ENCODE peak calls at places on chromosomes 2 and 18, in six cellular contexts. One of them, this sample, is unnamed.

GRCh38 chr2:157257312-157258252 is at the start of gene GALNT5:
- DNase-seq in NCI-H2029 treated with DMSO at 0.1 percent for 48 hours: no peak
- DNase-seq in ovary: no peak
- DNase-seq in stimulated activated CD4-positive, alpha-beta T cell treated with anti-CD3 and anti-CD28 coated beads, Interleukin-2, amount 100 ng/mL, for 24 hours: no peak
- DNase-seq in left ventricle myocardium inferior: no peak
- DNase-seq in lower lobe of right lung: no peak
- DNase-seq in this sample: no peak

GRCh38 chr2:10935953-10936942 is 24.5 kb downstream of the KCNF1 start:
- DNase-seq in NCI-H2029 treated with DMSO at 0.1 percent for 48 hours: no peak
- DNase-seq in ovary: no peak
- DNase-seq in stimulated activated CD4-positive, alpha-beta T cell treated with anti-CD3 and anti-CD28 coated beads, Interleukin-2, amount 100 ng/mL, for 24 hours: no peak
- DNase-seq in left ventricle myocardium inferior: no peak
- DNase-seq in lower lobe of right lung: no peak
- DNase-seq in this sample: no peak

GRCh38 chr2:187148059-187148714 is 299.2 kb upstream of the ZSWIM2 start:
- DNase-seq in NCI-H2029 treated with DMSO at 0.1 percent for 48 hours: no peak
- DNase-seq in ovary: no peak
- DNase-seq in stimulated activated CD4-positive, alpha-beta T cell treated with anti-CD3 and anti-CD28 coated beads, Interleukin-2, amount 100 ng/mL, for 24 hours: no peak
- DNase-seq in left ventricle myocardium inferior: no peak
- DNase-seq in lower lobe of right lung: no peak
- DNase-seq in this sample: no peak

GRCh38 chr18:24584777-24585176 is 124.3 kb downstream of the HRH4 start:
- DNase-seq in NCI-H2029 treated with DMSO at 0.1 percent for 48 hours: no peak
- DNase-seq in ovary: no peak
- DNase-seq in stimulated activated CD4-positive, alpha-beta T cell treated with anti-CD3 and anti-CD28 coated beads, Interleukin-2, amount 100 ng/mL, for 24 hours: no peak
- DNase-seq in left ventricle myocardium inferior: no peak
- DNase-seq in lower lobe of right lung: no peak
- DNase-seq in this sample: no peak

GRCh38 chr18:62282188-62282629 is 42.9 kb upstream of the TNFRSF11A start:
- DNase-seq in NCI-H2029 treated with DMSO at 0.1 percent for 48 hours: no peak
- DNase-seq in ovary: no peak
- DNase-seq in stimulated activated CD4-positive, alpha-beta T cell treated with anti-CD3 and anti-CD28 coated beads, Interleukin-2, amount 100 ng/mL, for 24 hours: no peak
- DNase-seq in left ventricle myocardium inferior: no peak
- DNase-seq in lower lobe of right lung: no peak
- DNase-seq in this sample: no peak

GRCh38 chr2:148930046-148930775 is 55.2 kb downstream of the KIF5C start:
- DNase-seq in NCI-H2029 treated with DMSO at 0.1 percent for 48 hours: no peak
- DNase-seq in ovary: no peak
- DNase-seq in stimulated activated CD4-positive, alpha-beta T cell treated with anti-CD3 and anti-CD28 coated beads, Interleukin-2, amount 100 ng/mL, for 24 hours: no peak
- DNase-seq in left ventricle myocardium inferior: no peak
- DNase-seq in lower lobe of right lung: no peak
- DNase-seq in this sample: no peak

GRCh38 chr2:69208023-69208595 is 178.9 kb downstream of the GFPT1 start:
- DNase-seq in NCI-H2029 treated with DMSO at 0.1 percent for 48 hours: no peak
- DNase-seq in ovary: no peak
- DNase-seq in stimulated activated CD4-positive, alpha-beta T cell treated with anti-CD3 and anti-CD28 coated beads, Interleukin-2, amount 100 ng/mL, for 24 hours: no peak
- DNase-seq in left ventricle myocardium inferior: no peak
- DNase-seq in lower lobe of right lung: no peak
- DNase-seq in this sample: no peak

GRCh38 chr18:58529714-58530354 is 99.1 kb downstream of the ALPK2 start:
- DNase-seq in NCI-H2029 treated with DMSO at 0.1 percent for 48 hours: no peak
- DNase-seq in ovary: no peak
- DNase-seq in stimulated activated CD4-positive, alpha-beta T cell treated with anti-CD3 and anti-CD28 coated beads, Interleukin-2, amount 100 ng/mL, for 24 hours: peak
- DNase-seq in left ventricle myocardium inferior: peak
- DNase-seq in lower lobe of right lung: peak
- DNase-seq in this sample: peak

GRCh38 chr2:169073211-169073971 is 4.0 kb downstream of the DHRS9 start:
- DNase-seq in NCI-H2029 treated with DMSO at 0.1 percent for 48 hours: no peak
- DNase-seq in ovary: no peak
- DNase-seq in stimulated activated CD4-positive, alpha-beta T cell treated with anti-CD3 and anti-CD28 coated beads, Interleukin-2, amount 100 ng/mL, for 24 hours: no peak
- DNase-seq in left ventricle myocardium inferior: no peak
- DNase-seq in lower lobe of right lung: no peak
- DNase-seq in this sample: no peak

GRCh38 chr2:1791670-1792069 is 47.4 kb upstream of the PXDN start:
- DNase-seq in NCI-H2029 treated with DMSO at 0.1 percent for 48 hours: no peak
- DNase-seq in ovary: no peak
- DNase-seq in stimulated activated CD4-positive, alpha-beta T cell treated with anti-CD3 and anti-CD28 coated beads, Interleukin-2, amount 100 ng/mL, for 24 hours: no peak
- DNase-seq in left ventricle myocardium inferior: no peak
- DNase-seq in lower lobe of right lung: no peak
- DNase-seq in this sample: no peak

GRCh38 chr2:195251221-195251620 is 405.8 kb upstream of the SLC39A10 start:
- DNase-seq in NCI-H2029 treated with DMSO at 0.1 percent for 48 hours: no peak
- DNase-seq in ovary: no peak
- DNase-seq in stimulated activated CD4-positive, alpha-beta T cell treated with anti-CD3 and anti-CD28 coated beads, Interleukin-2, amount 100 ng/mL, for 24 hours: no peak
- DNase-seq in left ventricle myocardium inferior: no peak
- DNase-seq in lower lobe of right lung: no peak
- DNase-seq in this sample: no peak

GRCh38 chr2:1421731-1422130 is 8.5 kb downstream of the TPO start:
- DNase-seq in NCI-H2029 treated with DMSO at 0.1 percent for 48 hours: no peak
- DNase-seq in ovary: no peak
- DNase-seq in stimulated activated CD4-positive, alpha-beta T cell treated with anti-CD3 and anti-CD28 coated beads, Interleukin-2, amount 100 ng/mL, for 24 hours: no peak
- DNase-seq in left ventricle myocardium inferior: no peak
- DNase-seq in lower lobe of right lung: no peak
- DNase-seq in this sample: no peak

GRCh38 chr2:102418421-102418961 is 4.5 kb upstream of the IL18RAP start:
- DNase-seq in NCI-H2029 treated with DMSO at 0.1 percent for 48 hours: no peak
- DNase-seq in ovary: no peak
- DNase-seq in stimulated activated CD4-positive, alpha-beta T cell treated with anti-CD3 and anti-CD28 coated beads, Interleukin-2, amount 100 ng/mL, for 24 hours: no peak
- DNase-seq in left ventricle myocardium inferior: no peak
- DNase-seq in lower lobe of right lung: no peak
- DNase-seq in this sample: no peak

GRCh38 chr18:67265464-67266245 is 250.9 kb downstream of the DSEL start:
- DNase-seq in NCI-H2029 treated with DMSO at 0.1 percent for 48 hours: no peak
- DNase-seq in ovary: no peak
- DNase-seq in stimulated activated CD4-positive, alpha-beta T cell treated with anti-CD3 and anti-CD28 coated beads, Interleukin-2, amount 100 ng/mL, for 24 hours: no peak
- DNase-seq in left ventricle myocardium inferior: no peak
- DNase-seq in lower lobe of right lung: no peak
- DNase-seq in this sample: no peak

GRCh38 chr2:173989160-173989885 is 24.1 kb upstream of the SP3 start:
- DNase-seq in NCI-H2029 treated with DMSO at 0.1 percent for 48 hours: no peak
- DNase-seq in ovary: no peak
- DNase-seq in stimulated activated CD4-positive, alpha-beta T cell treated with anti-CD3 and anti-CD28 coated beads, Interleukin-2, amount 100 ng/mL, for 24 hours: no peak
- DNase-seq in left ventricle myocardium inferior: no peak
- DNase-seq in lower lobe of right lung: no peak
- DNase-seq in this sample: no peak

GRCh38 chr18:48724455-48724854 is 185.6 kb downstream of the CTIF start:
- DNase-seq in NCI-H2029 treated with DMSO at 0.1 percent for 48 hours: no peak
- DNase-seq in ovary: no peak
- DNase-seq in stimulated activated CD4-positive, alpha-beta T cell treated with anti-CD3 and anti-CD28 coated beads, Interleukin-2, amount 100 ng/mL, for 24 hours: no peak
- DNase-seq in left ventricle myocardium inferior: no peak
- DNase-seq in lower lobe of right lung: peak
- DNase-seq in this sample: no peak

GRCh38 chr2:43798300-43798699 is 24.5 kb downstream of the DYNC2LI1 start:
- DNase-seq in NCI-H2029 treated with DMSO at 0.1 percent for 48 hours: no peak
- DNase-seq in ovary: no peak
- DNase-seq in stimulated activated CD4-positive, alpha-beta T cell treated with anti-CD3 and anti-CD28 coated beads, Interleukin-2, amount 100 ng/mL, for 24 hours: no peak
- DNase-seq in left ventricle myocardium inferior: no peak
- DNase-seq in lower lobe of right lung: no peak
- DNase-seq in this sample: no peak

GRCh38 chr2:109724533-109725460 is 69.3 kb upstream of the RGPD5 start:
- DNase-seq in NCI-H2029 treated with DMSO at 0.1 percent for 48 hours: no peak
- DNase-seq in ovary: no peak
- DNase-seq in stimulated activated CD4-positive, alpha-beta T cell treated with anti-CD3 and anti-CD28 coated beads, Interleukin-2, amount 100 ng/mL, for 24 hours: no peak
- DNase-seq in left ventricle myocardium inferior: no peak
- DNase-seq in lower lobe of right lung: no peak
- DNase-seq in this sample: no peak

GRCh38 chr2:170652637-170653417 is 62.3 kb upstream of the SP5 start:
- DNase-seq in NCI-H2029 treated with DMSO at 0.1 percent for 48 hours: no peak
- DNase-seq in ovary: no peak
- DNase-seq in stimulated activated CD4-positive, alpha-beta T cell treated with anti-CD3 and anti-CD28 coated beads, Interleukin-2, amount 100 ng/mL, for 24 hours: no peak
- DNase-seq in left ventricle myocardium inferior: no peak
- DNase-seq in lower lobe of right lung: no peak
- DNase-seq in this sample: no peak

GRCh38 chr2:102615620-102616436 is 3.5 kb upstream of the SLC9A2 start:
- DNase-seq in NCI-H2029 treated with DMSO at 0.1 percent for 48 hours: no peak
- DNase-seq in ovary: no peak
- DNase-seq in stimulated activated CD4-positive, alpha-beta T cell treated with anti-CD3 and anti-CD28 coated beads, Interleukin-2, amount 100 ng/mL, for 24 hours: peak
- DNase-seq in left ventricle myocardium inferior: peak
- DNase-seq in lower lobe of right lung: peak
- DNase-seq in this sample: peak

GRCh38 chr2:11539317-11540147 is 5.7 kb downstream of the GREB1 start:
- DNase-seq in NCI-H2029 treated with DMSO at 0.1 percent for 48 hours: peak
- DNase-seq in ovary: peak
- DNase-seq in stimulated activated CD4-positive, alpha-beta T cell treated with anti-CD3 and anti-CD28 coated beads, Interleukin-2, amount 100 ng/mL, for 24 hours: no peak
- DNase-seq in left ventricle myocardium inferior: no peak
- DNase-seq in lower lobe of right lung: no peak
- DNase-seq in this sample: no peak

GRCh38 chr18:68387246-68387645 is 327.7 kb downstream of the TMX3 start:
- DNase-seq in NCI-H2029 treated with DMSO at 0.1 percent for 48 hours: no peak
- DNase-seq in ovary: no peak
- DNase-seq in stimulated activated CD4-positive, alpha-beta T cell treated with anti-CD3 and anti-CD28 coated beads, Interleukin-2, amount 100 ng/mL, for 24 hours: no peak
- DNase-seq in left ventricle myocardium inferior: no peak
- DNase-seq in lower lobe of right lung: no peak
- DNase-seq in this sample: no peak

GRCh38 chr2:206585335-206585734 is 57.0 kb upstream of the FAM237A start:
- DNase-seq in NCI-H2029 treated with DMSO at 0.1 percent for 48 hours: no peak
- DNase-seq in ovary: no peak
- DNase-seq in stimulated activated CD4-positive, alpha-beta T cell treated with anti-CD3 and anti-CD28 coated beads, Interleukin-2, amount 100 ng/mL, for 24 hours: no peak
- DNase-seq in left ventricle myocardium inferior: no peak
- DNase-seq in lower lobe of right lung: no peak
- DNase-seq in this sample: no peak

GRCh38 chr2:54402350-54402749 is 53.8 kb upstream of the SPTBN1 start:
- DNase-seq in NCI-H2029 treated with DMSO at 0.1 percent for 48 hours: no peak
- DNase-seq in ovary: peak
- DNase-seq in stimulated activated CD4-positive, alpha-beta T cell treated with anti-CD3 and anti-CD28 coated beads, Interleukin-2, amount 100 ng/mL, for 24 hours: no peak
- DNase-seq in left ventricle myocardium inferior: peak
- DNase-seq in lower lobe of right lung: no peak
- DNase-seq in this sample: peak

GRCh38 chr2:72367530-72368225 is 220.0 kb upstream of the CYP26B1 start:
- DNase-seq in NCI-H2029 treated with DMSO at 0.1 percent for 48 hours: no peak
- DNase-seq in ovary: no peak
- DNase-seq in stimulated activated CD4-positive, alpha-beta T cell treated with anti-CD3 and anti-CD28 coated beads, Interleukin-2, amount 100 ng/mL, for 24 hours: no peak
- DNase-seq in left ventricle myocardium inferior: peak
- DNase-seq in lower lobe of right lung: peak
- DNase-seq in this sample: peak

GRCh38 chr18:51149605-51150429 is 47.7 kb downstream of the MEX3C start:
- DNase-seq in NCI-H2029 treated with DMSO at 0.1 percent for 48 hours: no peak
- DNase-seq in ovary: no peak
- DNase-seq in stimulated activated CD4-positive, alpha-beta T cell treated with anti-CD3 and anti-CD28 coated beads, Interleukin-2, amount 100 ng/mL, for 24 hours: peak
- DNase-seq in left ventricle myocardium inferior: no peak
- DNase-seq in lower lobe of right lung: no peak
- DNase-seq in this sample: no peak

This sample was measured in Right ventricle myocardium superior.